ENCODE peak calls at places on chromosomes 13 and 19, in four cellular contexts. G, H, M and L are unnamed samples.

GRCh38 chr13:73800011-73800410 is 334.2 kb downstream of the KLF12 start:
- DNase-seq in G (no peak), M (no peak), H (no peak), L (no peak)

GRCh38 chr13:110326263-110326904 is 19.3 kb downstream of the COL4A2 start:
- DNase-seq in H (no peak), G (no peak), M (no peak), L (no peak)

GRCh38 chr19:45078390-45079062 is 534 bp upstream of the GEMIN7 start:
- DNase-seq in M (no peak), G (no peak), H (no peak), L (no peak)

GRCh38 chr13:33186851-33187250 is 98.7 kb downstream of the STARD13 start:
- DNase-seq in G (peak; percentile 94), M (peak; percentile 90), H (no peak), L (no peak)

GRCh38 chr19:39136225-39136940 is 10.8 kb downstream of the PAK4 start:
- DNase-seq in H (no peak), M (no peak), G (no peak), L (no peak)

GRCh38 chr13:100707818-100708740 is 33.5 kb upstream of the TMTC4 start:
- DNase-seq in M (no peak), H (no peak), G (peak; percentile 97), L (no peak)

GRCh38 chr19:1261863-1262686 is 7.1 kb upstream of the CIRBP start:
- DNase-seq in H (no peak), G (peak; percentile 71), M (no peak), L (peak; percentile 89)

GRCh38 chr13:44052843-44053607 is 173.3 kb downstream of the LACC1 start:
- DNase-seq in M (peak; percentile 86), G (peak; percentile 60), H (no peak), L (peak; percentile 39)

GRCh38 chr13:59247166-59247565 is 916.6 kb downstream of the DIAPH3 start:
- DNase-seq in H (no peak), M (no peak), G (no peak), L (no peak)

GRCh38 chr13:113532156-113532806 is 41.8 kb upstream of the DCUN1D2 start:
- DNase-seq in M (peak; percentile 57), H (no peak), G (no peak), L (no peak)

GRCh38 chr19:7831452-7831851 is 1.4 kb downstream of the EVI5L start:
- DNase-seq in G (peak; percentile 11), H (no peak), M (peak; percentile 58), L (no peak)

GRCh38 chr19:3618144-3618810 is 8.3 kb downstream of the CACTIN start:
- DNase-seq in H (peak; percentile 43), M (peak; percentile 61), G (no peak), L (peak; percentile 64)

GRCh38 chr13:27851049-27851448 is 58.8 kb downstream of the GSX1 start:
- DNase-seq in G (no peak), M (no peak), H (no peak), L (no peak)

GRCh38 chr19:39168258-39169142 is 28.3 kb upstream of the NCCRP1 start:
- DNase-seq in G (no peak), M (no peak), H (no peak), L (no peak)

GRCh38 chr13:61761690-61762089 is 346.0 kb upstream of the PCDH20 start:
- DNase-seq in M (no peak), H (no peak), G (no peak), L (no peak)

GRCh38 chr13:97298816-97299215 is 76.7 kb downstream of the MBNL2 start:
- DNase-seq in G (no peak), H (no peak), M (peak; percentile 31), L (no peak)

GRCh38 chr13:49240017-49240416 is 7.7 kb upstream of the CDADC1 start:
- DNase-seq in G (peak; percentile 23), H (peak; percentile 41), M (peak; percentile 64), L (no peak)

GRCh38 chr19:55643003-55643732 is at the start of gene ZNF581:
- DNase-seq in G (peak; percentile 67), H (peak; percentile 77), M (peak; percentile 82), L (peak; percentile 76)

GRCh38 chr13:60312851-60313505 is 84.0 kb upstream of the TDRD3 start:
- DNase-seq in H (no peak), M (peak; percentile 10), G (peak; percentile 61), L (no peak)

GRCh38 chr13:30373727-30374126 is 48.6 kb upstream of the UBE2L5 start:
- DNase-seq in G (no peak), H (peak; percentile 41), M (no peak), L (no peak)

GRCh38 chr13:48816696-48817095 is 159.0 kb upstream of the FNDC3A start:
- DNase-seq in G (no peak), H (no peak), M (no peak), L (no peak)

GRCh38 chr13:39810091-39810877 is 154.8 kb downstream of the COG6 start:
- DNase-seq in M (no peak), H (no peak), G (no peak), L (no peak)

GRCh38 chr19:13401388-13401787 is 104.9 kb downstream of the CACNA1A start:
- DNase-seq in G (peak; percentile 44), H (no peak), M (peak; percentile 20), L (no peak)